ENCODE peak calls at places on chromosomes 16 and 17, in four cellular contexts. C is NCI-H2081 treated with DMSO at 0.1 percent for 48 hours, M is SK-N-SH, L is HTR-8/SVneo. F is an unnamed sample.

GRCh38 chr16:79593074-79593531 is 7.4 kb downstream of the MAF start:
- DNase-seq in M (no peak), C (no peak), L (no peak), F (no peak)

GRCh38 chr16:66470556-66470955 is 43.5 kb downstream of the BEAN1 start:
- DNase-seq in M (no peak), L (no peak), C (no peak), F (no peak)

GRCh38 chr17:50719144-50719923 is at the start of gene LUC7L3:
- DNase-seq in C (peak), M (peak), L (peak), F (peak)

GRCh38 chr17:4136373-4136772 is 6.5 kb downstream of the ZZEF1 start:
- DNase-seq in C (no peak), M (no peak), L (no peak), F (no peak)

GRCh38 chr16:88922114-88922825 is 54.7 kb downstream of the CBFA2T3 start:
- DNase-seq in M (no peak), L (no peak), C (no peak), F (no peak)

GRCh38 chr16:56896244-56896643 is 31.2 kb downstream of the SLC12A3 start:
- DNase-seq in C (no peak), L (no peak), M (no peak), F (no peak)

GRCh38 chr16:84841787-84842300 is 22.1 kb downstream of the CRISPLD2 start:
- DNase-seq in M (peak), L (no peak), C (peak), F (no peak)

GRCh38 chr17:50056217-50056960 is 479 bp downstream of the ITGA3 start:
- DNase-seq in M (peak), L (no peak), C (peak), F (peak)

GRCh38 chr16:50251375-50252081 is 14.8 kb upstream of the ADCY7 start:
- DNase-seq in L (no peak), C (no peak), M (no peak), F (peak)

GRCh38 chr16:4021070-4021779 is 95.0 kb downstream of the ADCY9 start:
- DNase-seq in L (no peak), C (peak), M (no peak), F (no peak)

GRCh38 chr16:30785126-30786106 is 1.6 kb downstream of the ZNF629 start:
- DNase-seq in M (no peak), L (no peak), C (no peak), F (no peak)

GRCh38 chr17:17032131-17032692 is 10.0 kb upstream of the MPRIP start:
- DNase-seq in M (peak), L (peak), C (no peak), F (no peak)

GRCh38 chr16:13958438-13958837 is 38.5 kb downstream of the ERCC4 start:
- DNase-seq in C (no peak), M (no peak), L (no peak), F (no peak)

GRCh38 chr16:85126383-85126730 is 14.1 kb upstream of the CIBAR2 start:
- DNase-seq in M (no peak), L (no peak), C (no peak), F (no peak)

GRCh38 chr16:82580293-82580900 is 46.4 kb upstream of the CDH13 start:
- DNase-seq in C (no peak), L (peak), M (peak), F (peak)

GRCh38 chr17:72592242-72592966 is 471.6 kb downstream of the SOX9 start:
- DNase-seq in L (peak), C (no peak), M (peak), F (peak)

GRCh38 chr16:46974352-46974751 is 878 bp upstream of the DNAJA2 start:
- DNase-seq in L (no peak), C (no peak), M (peak), F (peak)

GRCh38 chr17:40487371-40488020 is 13.9 kb downstream of the TNS4 start:
- DNase-seq in C (no peak), L (no peak), M (no peak), F (no peak)

GRCh38 chr17:72879877-72880276 is 212.6 kb downstream of the SLC39A11 start:
- DNase-seq in C (no peak), M (no peak), L (no peak), F (no peak)

GRCh38 chr16:66798162-66798561 is 3.2 kb downstream of the TERB1 start:
- DNase-seq in L (no peak), C (no peak), M (no peak), F (no peak)

GRCh38 chr16:20348365-20349185 is 3.9 kb downstream of the UMOD start:
- DNase-seq in C (no peak), M (peak), L (no peak), F (peak)

GRCh38 chr17:35390663-35391062 is 17.2 kb upstream of the SLFN11 start:
- DNase-seq in M (no peak), L (no peak), C (no peak), F (no peak)

GRCh38 chr16:68473358-68474064 is 25.2 kb upstream of the SMPD3 start:
- DNase-seq in L (no peak), M (no peak), C (no peak), F (no peak)

GRCh38 chr17:8463089-8463488 is 27.4 kb downstream of the NDEL1 start:
- DNase-seq in C (no peak), L (no peak), M (no peak), F (no peak)

GRCh38 chr16:85673529-85674417 is 15.0 kb downstream of the GINS2 start:
- DNase-seq in C (no peak), M (peak), L (no peak), F (no peak)

F was measured in D341Med.